ENCODE peak calls at places on chromosomes 13 and 19, in four cellular contexts. Z is progenitor cell of endocrine pancreas, I is astrocyte of the spinal cord, B is neural crest cell. L is an unnamed sample.

GRCh38 chr13:107753286-107753685 is 462.1 kb downstream of the LIG4 start:
- DNase-seq in Z (no peak), I (no peak), B (no peak), L (no peak)

GRCh38 chr19:13579388-13580060 is 73.2 kb upstream of the CACNA1A start:
- DNase-seq in Z (no peak), I (peak; percentile 7), B (no peak), L (peak; percentile 16)

GRCh38 chr19:19464339-19465098 is 50.8 kb downstream of the TSSK6 start:
- DNase-seq in Z (no peak), I (peak; percentile 74), B (peak; percentile 30), L (no peak)

GRCh38 chr13:38902551-38902950 is 88.1 kb downstream of the STOML3 start:
- DNase-seq in Z (no peak), I (no peak), B (no peak), L (no peak)

GRCh38 chr13:50916701-50917184 is 7.2 kb downstream of the RNASEH2B start:
- DNase-seq in Z (no peak), I (no peak), B (no peak), L (no peak)

GRCh38 chr13:20997301-20998061 is 63.9 kb downstream of the LATS2 start:
- DNase-seq in Z (no peak), I (peak; percentile 93), B (no peak), L (peak; percentile 88)

GRCh38 chr19:46221981-46222610 is 7.4 kb upstream of the IGFL1 start:
- DNase-seq in Z (no peak), I (peak; percentile 18), B (no peak), L (no peak)

GRCh38 chr13:111542530-111543341 is 222.3 kb downstream of the TEX29 start:
- DNase-seq in Z (no peak), I (no peak), B (no peak), L (no peak)

GRCh38 chr13:98746968-98747367 is 5.5 kb downstream of the SLC15A1 start:
- DNase-seq in Z (no peak), I (no peak), B (no peak), L (no peak)

GRCh38 chr19:40609561-40610395 is 8.6 kb downstream of the LTBP4 start:
- DNase-seq in Z (peak; percentile 51), I (peak; percentile 85), B (peak; percentile 74), L (no peak)

GRCh38 chr19:16363133-16363851 is 38.7 kb downstream of the KLF2 start:
- DNase-seq in Z (no peak), I (no peak), B (no peak), L (no peak)

GRCh38 chr13:79621902-79622301 is 140.9 kb downstream of the NDFIP2 start:
- DNase-seq in Z (no peak), I (no peak), B (no peak), L (no peak)

GRCh38 chr13:59424661-59425060 is 739.1 kb downstream of the DIAPH3 start:
- DNase-seq in Z (no peak), I (peak; percentile 23), B (no peak), L (no peak)

GRCh38 chr13:58994778-58995177 is 1169.0 kb downstream of the DIAPH3 start:
- DNase-seq in Z (no peak), I (no peak), B (no peak), L (no peak)

GRCh38 chr13:113093580-113094409 is 11.8 kb upstream of the F7 start:
- DNase-seq in Z (no peak), I (no peak), B (no peak), L (no peak)

GRCh38 chr19:43467730-43468129 is 2.3 kb upstream of the LYPD3 start:
- DNase-seq in Z (no peak), I (peak; percentile 19), B (no peak), L (no peak)

GRCh38 chr19:50556236-50557008 is 11.8 kb downstream of the LRRC4B start:
- DNase-seq in Z (peak; percentile 93), I (peak; percentile 45), B (peak; percentile 98), L (peak; percentile 16)

GRCh38 chr19:40465025-40465780 is at the start of gene BLVRB:
- DNase-seq in Z (no peak), I (peak; percentile 63), B (no peak), L (no peak)

GRCh38 chr13:41562083-41562482 is 104.7 kb downstream of the RGCC start:
- DNase-seq in Z (no peak), I (peak; percentile 96), B (no peak), L (peak; percentile 81)

GRCh38 chr13:108963846-108964600 is 334.6 kb downstream of the MYO16 start:
- DNase-seq in Z (no peak), I (peak; percentile 39), B (no peak), L (peak; percentile 36)

GRCh38 chr19:801030-801860 is 4.0 kb downstream of the PTBP1 start:
- DNase-seq in Z (no peak), I (peak; percentile 45), B (no peak), L (no peak)

GRCh38 chr19:2627319-2627829 is 75.1 kb downstream of the GNG7 start:
- DNase-seq in Z (no peak), I (peak; percentile 98), B (no peak), L (peak; percentile 90)

GRCh38 chr13:114167445-114167844 is 11.6 kb upstream of the CFAP97D2 start:
- DNase-seq in Z (no peak), I (no peak), B (no peak), L (no peak)

GRCh38 chr19:29596885-29597525 is 9.1 kb upstream of the POP4 start:
- DNase-seq in Z (no peak), I (peak; percentile 6), B (no peak), L (peak; percentile 8)

GRCh38 chr13:74930402-74931165 is 551.4 kb downstream of the TBC1D4 start:
- DNase-seq in Z (no peak), I (peak; percentile 72), B (no peak), L (peak; percentile 8)

GRCh38 chr13:71079638-71080037 is 787.4 kb downstream of the DACH1 start:
- DNase-seq in Z (no peak), I (peak; percentile 32), B (no peak), L (no peak)

GRCh38 chr13:34967851-34968562 is 25.9 kb downstream of the NBEA start:
- DNase-seq in Z (no peak), I (peak; percentile 37), B (no peak), L (no peak)

GRCh38 chr19:44611812-44612295 is 1.5 kb upstream of the IGSF23 start:
- DNase-seq in Z (no peak), I (no peak), B (no peak), L (no peak)

GRCh38 chr19:6812612-6813011 is 40.1 kb downstream of the VAV1 start:
- DNase-seq in Z (no peak), I (no peak), B (no peak), L (no peak)

GRCh38 chr19:13001502-13002388 is 6.5 kb downstream of the NFIX start:
- DNase-seq in Z (no peak), I (peak; percentile 70), B (no peak), L (no peak)

GRCh38 chr19:48741222-48741999 is 1.0 kb upstream of the RASIP1 start:
- DNase-seq in Z (no peak), I (no peak), B (no peak), L (no peak)

GRCh38 chr13:19267746-19268145 is 86.1 kb upstream of the TUBA3C start:
- DNase-seq in Z (no peak), I (no peak), B (no peak), L (no peak)
- TF ChIP-seq CTCF in Z (no peak), I (no peak), B (no peak), L (no peak)

DNA sequence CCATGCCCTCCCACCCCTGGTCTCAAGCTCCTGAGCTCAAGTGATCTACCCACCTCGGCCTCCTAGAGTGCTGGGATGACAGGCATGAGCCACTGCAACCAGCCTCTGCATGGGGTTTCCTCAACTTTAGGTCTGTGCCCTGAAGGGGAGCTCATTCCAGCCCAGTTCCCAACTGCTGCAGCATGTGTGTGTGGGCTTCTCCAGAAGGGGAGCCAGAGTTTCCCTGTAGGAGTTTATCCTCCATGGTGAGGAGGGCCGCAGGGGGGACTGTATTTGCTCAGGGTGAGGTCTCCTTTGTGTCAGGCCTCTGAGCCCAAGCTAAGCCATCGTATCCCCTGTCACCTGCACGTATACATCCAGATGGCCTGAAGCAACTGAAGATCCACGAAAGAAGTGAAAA is 11.3 kb upstream of the ZNF808 start:
- DNase-seq in Z (no peak), I (no peak), B (no peak), L (no peak)
- TF ChIP-seq CTCF in Z (peak; percentile 38), I (no peak), B (no peak), L (no peak)

DNA sequence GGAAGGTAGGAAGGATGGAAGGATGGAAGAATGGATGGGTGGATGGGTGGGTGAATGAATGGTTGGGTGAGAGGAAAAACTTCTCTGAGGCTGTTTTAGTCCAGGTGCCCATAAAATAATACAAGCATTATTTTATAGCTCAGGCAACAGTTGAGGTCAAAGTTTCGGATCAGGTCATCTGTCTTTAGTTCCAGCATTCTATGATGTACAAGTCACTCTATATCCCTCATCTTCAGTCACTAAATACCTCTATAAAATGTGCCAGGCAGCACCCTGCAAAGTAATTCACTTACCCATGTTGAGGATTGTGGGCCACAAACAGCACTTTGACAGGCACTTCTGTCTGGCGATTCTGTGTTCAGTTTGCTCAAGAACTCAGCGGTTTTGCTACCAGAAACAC is 66.0 kb downstream of the EPSTI1 start:
- DNase-seq in Z (no peak), I (no peak), B (no peak), L (no peak)
- TF ChIP-seq CTCF in Z (no peak), I (no peak), B (no peak), L (no peak)

GRCh38 chr19:41944336-41944735 is 14.8 kb downstream of the RABAC1 start:
- DNase-seq in Z (no peak), I (no peak), B (no peak), L (no peak)
- TF ChIP-seq CTCF in Z (no peak), I (no peak), B (no peak), L (no peak)

GRCh38 chr19:57279418-57280164 is 694 bp upstream of the ZNF460 start:
- DNase-seq in Z (peak; percentile 54), I (peak; percentile 98), B (peak; percentile 74), L (peak; percentile 93)
- TF ChIP-seq CTCF in Z (peak; percentile 39), I (peak; percentile 32), B (no peak), L (peak; percentile 36)